ENCODE peak calls at places on chromosomes 5 and 9, in five cellular contexts. E is stimulated activated CD8-positive, alpha-beta memory T cell treated with anti-CD3 and anti-CD28 coated beads, Interleukin-4, amount 100 ng/mL, for 24 hours; Z is EL; D is kidney epithelial cell; P is NCI-H187 treated with DMSO at 0.1 percent for 48 hours. Q is an unnamed sample.

GRCh38 chr9:94922098-94922607 is 195.7 kb downstream of the AOPEP start:
- DNase-seq in P (no peak), Z (peak; percentile 97), D (peak; percentile 98), E (no peak), Q (no peak)

GRCh38 chr9:5643005-5643624 is 14.2 kb downstream of the RIC1 start:
- DNase-seq in E (no peak), P (no peak), D (no peak), Z (no peak), Q (no peak)

GRCh38 chr5:128925973-128926372 is 39.3 kb upstream of the SLC27A6 start:
- DNase-seq in D (no peak), Z (no peak), P (no peak), E (no peak), Q (no peak)

GRCh38 chr5:77893225-77893860 is 117.2 kb upstream of the TBCA start:
- DNase-seq in Z (peak; percentile 99), P (no peak), E (no peak), D (peak; percentile 87), Q (no peak)

GRCh38 chr5:9553561-9553960 is 7.7 kb upstream of the SEMA5A start:
- DNase-seq in P (no peak), E (no peak), D (no peak), Z (no peak), Q (no peak)

GRCh38 chr9:119500072-119500771 is 131.0 kb upstream of the BRINP1 start:
- DNase-seq in P (no peak), D (no peak), E (no peak), Z (no peak), Q (no peak)

GRCh38 chr9:111920531-111920930 is 23.9 kb downstream of the UGCG start:
- DNase-seq in P (no peak), Z (no peak), E (no peak), D (no peak), Q (no peak)

GRCh38 chr5:172088801-172089200 is 82.4 kb upstream of the FBXW11 start:
- DNase-seq in Z (no peak), E (no peak), P (no peak), D (no peak), Q (no peak)

GRCh38 chr5:32298056-32298420 is 14.7 kb downstream of the MTMR12 start:
- DNase-seq in E (no peak), P (no peak), D (no peak), Z (no peak), Q (no peak)

GRCh38 chr9:129111143-129111761 is at the start of gene PTPA:
- DNase-seq in Z (peak; percentile 87), P (no peak), E (peak; percentile 75), D (peak; percentile 44), Q (peak; percentile 84)

GRCh38 chr5:54959673-54960418 is 25.5 kb downstream of the ESM1 start:
- DNase-seq in Z (peak; percentile 18), P (no peak), E (peak; percentile 12), D (no peak), Q (no peak)

GRCh38 chr5:61371474-61371873 is 39.4 kb downstream of the ZSWIM6 start:
- DNase-seq in P (no peak), D (no peak), E (no peak), Z (no peak), Q (no peak)

GRCh38 chr9:136014928-136015633 is 53.9 kb upstream of the UBAC1 start:
- DNase-seq in Z (no peak), E (no peak), P (no peak), D (no peak), Q (no peak)

GRCh38 chr5:10856646-10857332 is 95.8 kb upstream of the DAP start:
- DNase-seq in Z (peak; percentile 76), D (peak; percentile 43), P (no peak), E (peak; percentile 4), Q (peak; percentile 65)

GRCh38 chr9:133955821-133956411 is 36.2 kb downstream of the VAV2 start:
- DNase-seq in E (no peak), Z (no peak), P (no peak), D (no peak), Q (no peak)

GRCh38 chr9:138120511-138121437 is 243.2 kb downstream of the CACNA1B start:
- DNase-seq in E (no peak), P (no peak), D (no peak), Z (no peak), Q (no peak)

GRCh38 chr9:93946338-93946712 is 8.8 kb downstream of the BARX1 start:
- DNase-seq in E (no peak), Z (no peak), D (no peak), P (no peak), Q (no peak)

GRCh38 chr5:119681734-119682133 is 52.4 kb downstream of the FAM170A start:
- DNase-seq in Z (no peak), E (no peak), D (no peak), P (no peak), Q (no peak)

GRCh38 chr9:127650511-127650910 is 38.4 kb downstream of the STXBP1 start:
- DNase-seq in Z (no peak), P (no peak), E (no peak), D (no peak), Q (no peak)

GRCh38 chr9:96515629-96516470 is 65.9 kb downstream of the HABP4 start:
- DNase-seq in Z (peak; percentile 36), D (no peak), P (no peak), E (no peak), Q (no peak)

GRCh38 chr5:93359296-93359957 is 221.6 kb downstream of the NR2F1-AS1 start:
- DNase-seq in Z (peak; percentile 83), D (no peak), E (no peak), P (no peak), Q (no peak)